ENCODE peak calls at places on chromosomes 2 and 18, in six cellular contexts. One of them, this sample, is unnamed.

GRCh38 chr2:220300806-220301205 is 673.4 kb downstream of the SLC4A3 start:
- DNase-seq in lower lobe of right lung: no peak
- DNase-seq in A549: no peak
- DNase-seq in dorsolateral prefrontal cortex: no peak
- DNase-seq in keratinocyte: no peak
- DNase-seq in adrenal gland: no peak
- DNase-seq in this sample: no peak

GRCh38 chr2:236748801-236749200 is 179.2 kb downstream of the ACKR3 start:
- DNase-seq in A549: no peak
- DNase-seq in adrenal gland: no peak
- DNase-seq in dorsolateral prefrontal cortex: no peak
- DNase-seq in lower lobe of right lung: peak; percentile 59
- DNase-seq in keratinocyte: no peak
- DNase-seq in this sample: no peak

GRCh38 chr2:207255565-207255964 is 89.8 kb upstream of the KLF7 start:
- DNase-seq in dorsolateral prefrontal cortex: peak; percentile 60
- DNase-seq in keratinocyte: no peak
- DNase-seq in adrenal gland: no peak
- DNase-seq in lower lobe of right lung: no peak
- DNase-seq in A549: no peak
- DNase-seq in this sample: no peak

GRCh38 chr18:21129586-21130216 is 18.1 kb upstream of the ROCK1 start:
- DNase-seq in lower lobe of right lung: no peak
- DNase-seq in dorsolateral prefrontal cortex: no peak
- DNase-seq in A549: no peak
- DNase-seq in adrenal gland: no peak
- DNase-seq in keratinocyte: no peak
- DNase-seq in this sample: no peak

GRCh38 chr2:120262761-120263428 is 10.2 kb downstream of the RALB start:
- DNase-seq in keratinocyte: peak; percentile 61
- DNase-seq in adrenal gland: no peak
- DNase-seq in dorsolateral prefrontal cortex: no peak
- DNase-seq in lower lobe of right lung: no peak
- DNase-seq in A549: no peak
- DNase-seq in this sample: no peak

GRCh38 chr2:82839046-82839445 is 1620.0 kb downstream of the SUCLG1 start:
- DNase-seq in A549: no peak
- DNase-seq in dorsolateral prefrontal cortex: no peak
- DNase-seq in lower lobe of right lung: no peak
- DNase-seq in adrenal gland: no peak
- DNase-seq in keratinocyte: no peak
- DNase-seq in this sample: no peak

GRCh38 chr2:205605638-205606304 is 76.5 kb upstream of the NRP2 start:
- DNase-seq in adrenal gland: no peak
- DNase-seq in A549: no peak
- DNase-seq in lower lobe of right lung: no peak
- DNase-seq in dorsolateral prefrontal cortex: no peak
- DNase-seq in keratinocyte: no peak
- DNase-seq in this sample: no peak

GRCh38 chr18:8662574-8663255 is 42.6 kb upstream of the MTCL1 start:
- DNase-seq in adrenal gland: no peak
- DNase-seq in keratinocyte: no peak
- DNase-seq in lower lobe of right lung: no peak
- DNase-seq in A549: no peak
- DNase-seq in dorsolateral prefrontal cortex: no peak
- DNase-seq in this sample: no peak

GRCh38 chr18:78073275-78073674 is 823.6 kb downstream of the GALR1 start:
- DNase-seq in dorsolateral prefrontal cortex: no peak
- DNase-seq in adrenal gland: no peak
- DNase-seq in keratinocyte: no peak
- DNase-seq in lower lobe of right lung: no peak
- DNase-seq in A549: no peak
- DNase-seq in this sample: no peak
- TF ChIP-seq CTCF in dorsolateral prefrontal cortex: peak; percentile 70
- TF ChIP-seq CTCF in adrenal gland: peak; percentile 6
- TF ChIP-seq CTCF in keratinocyte: no peak
- TF ChIP-seq CTCF in lower lobe of right lung: peak; percentile 19
- TF ChIP-seq CTCF in A549: no peak
- TF ChIP-seq CTCF in this sample: peak; percentile 12

GRCh38 chr2:59947220-59947619 is 606.2 kb downstream of the BCL11A start:
- DNase-seq in lower lobe of right lung: no peak
- DNase-seq in dorsolateral prefrontal cortex: no peak
- DNase-seq in A549: no peak
- DNase-seq in adrenal gland: no peak
- DNase-seq in keratinocyte: no peak
- DNase-seq in this sample: no peak
- H3K4me3 ChIP-seq in lower lobe of right lung: no peak overlapping the region
- H3K4me3 ChIP-seq in dorsolateral prefrontal cortex: no peak overlapping the region
- H3K4me3 ChIP-seq in A549: no peak overlapping the region
- H3K4me3 ChIP-seq in adrenal gland: no peak overlapping the region
- H3K4me3 ChIP-seq in keratinocyte: no peak overlapping the region
- H3K4me3 ChIP-seq in this sample: no peak overlapping the region

DNA sequence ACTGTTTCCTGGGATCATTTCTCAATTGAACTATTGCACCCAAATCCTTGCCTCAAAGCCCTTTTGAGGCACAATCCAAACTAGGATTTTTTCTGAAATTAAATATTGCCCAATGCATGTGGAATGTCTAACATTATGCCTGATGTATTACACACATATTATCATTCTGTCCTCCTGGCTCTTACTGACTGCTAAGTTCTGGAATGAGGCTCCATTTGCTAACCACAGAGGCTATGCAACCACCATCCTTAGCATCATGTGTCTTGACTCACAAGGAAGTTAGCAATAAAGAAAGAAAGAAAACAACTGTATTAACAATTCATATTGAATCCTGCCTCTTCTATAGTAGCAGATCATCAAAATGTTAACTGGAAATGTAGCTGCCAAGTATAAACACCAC is 1142.7 kb downstream of the CNTNAP5 start:
- DNase-seq in A549: no peak
- DNase-seq in adrenal gland: no peak
- DNase-seq in lower lobe of right lung: no peak
- DNase-seq in keratinocyte: no peak
- DNase-seq in dorsolateral prefrontal cortex: no peak
- DNase-seq in this sample: no peak
- H3K27ac ChIP-seq in A549: no peak overlapping the region
- H3K27ac ChIP-seq in adrenal gland: no peak overlapping the region
- H3K27ac ChIP-seq in lower lobe of right lung: no peak overlapping the region
- H3K27ac ChIP-seq in keratinocyte: no peak overlapping the region
- H3K27ac ChIP-seq in dorsolateral prefrontal cortex: no peak overlapping the region
- H3K27ac ChIP-seq in this sample: no peak overlapping the region

GRCh38 chr2:74474481-74474880 is 2.0 kb upstream of the MRPL53 start:
- DNase-seq in adrenal gland: no peak
- DNase-seq in keratinocyte: no peak
- DNase-seq in dorsolateral prefrontal cortex: no peak
- DNase-seq in A549: no peak
- DNase-seq in lower lobe of right lung: no peak
- DNase-seq in this sample: no peak

GRCh38 chr2:74472086-74472944 is at the start of gene MRPL53:
- DNase-seq in keratinocyte: no peak
- DNase-seq in adrenal gland: peak; percentile 95
- DNase-seq in dorsolateral prefrontal cortex: peak; percentile 96
- DNase-seq in lower lobe of right lung: peak; percentile 95
- DNase-seq in A549: peak; percentile 98
- DNase-seq in this sample: peak; percentile 93

GRCh38 chr2:74471332-74472065 is 981 bp downstream of the MRPL53 start:
- DNase-seq in A549: no peak
- DNase-seq in adrenal gland: no peak
- DNase-seq in keratinocyte: no peak
- DNase-seq in lower lobe of right lung: no peak
- DNase-seq in dorsolateral prefrontal cortex: no peak
- DNase-seq in this sample: no peak

GRCh38 chr2:74472945-74473258 is 422 bp upstream of the MRPL53 start:
- DNase-seq in adrenal gland: no peak
- DNase-seq in lower lobe of right lung: no peak
- DNase-seq in A549: no peak
- DNase-seq in keratinocyte: no peak
- DNase-seq in dorsolateral prefrontal cortex: no peak
- DNase-seq in this sample: no peak

GRCh38 chr2:74474899-74475298 is 2.4 kb upstream of the MRPL53 start:
- DNase-seq in dorsolateral prefrontal cortex: no peak
- DNase-seq in adrenal gland: no peak
- DNase-seq in keratinocyte: no peak
- DNase-seq in A549: peak; percentile 44
- DNase-seq in lower lobe of right lung: no peak
- DNase-seq in this sample: no peak
- TF ChIP-seq CTCF in dorsolateral prefrontal cortex: no peak
- TF ChIP-seq CTCF in adrenal gland: no peak
- TF ChIP-seq CTCF in keratinocyte: peak; percentile 51
- TF ChIP-seq CTCF in A549: peak; percentile 17
- TF ChIP-seq CTCF in lower lobe of right lung: no peak
- TF ChIP-seq CTCF in this sample: no peak

GRCh38 chr2:5373200-5373599 is 319.0 kb upstream of the SOX11 start:
- DNase-seq in adrenal gland: no peak
- DNase-seq in A549: no peak
- DNase-seq in dorsolateral prefrontal cortex: no peak
- DNase-seq in lower lobe of right lung: no peak
- DNase-seq in keratinocyte: no peak
- DNase-seq in this sample: no peak
- H3K4me3 ChIP-seq in adrenal gland: no peak overlapping the region
- H3K4me3 ChIP-seq in A549: no peak overlapping the region
- H3K4me3 ChIP-seq in dorsolateral prefrontal cortex: no peak overlapping the region
- H3K4me3 ChIP-seq in lower lobe of right lung: no peak overlapping the region
- H3K4me3 ChIP-seq in keratinocyte: no peak overlapping the region
- H3K4me3 ChIP-seq in this sample: no peak overlapping the region

DNA sequence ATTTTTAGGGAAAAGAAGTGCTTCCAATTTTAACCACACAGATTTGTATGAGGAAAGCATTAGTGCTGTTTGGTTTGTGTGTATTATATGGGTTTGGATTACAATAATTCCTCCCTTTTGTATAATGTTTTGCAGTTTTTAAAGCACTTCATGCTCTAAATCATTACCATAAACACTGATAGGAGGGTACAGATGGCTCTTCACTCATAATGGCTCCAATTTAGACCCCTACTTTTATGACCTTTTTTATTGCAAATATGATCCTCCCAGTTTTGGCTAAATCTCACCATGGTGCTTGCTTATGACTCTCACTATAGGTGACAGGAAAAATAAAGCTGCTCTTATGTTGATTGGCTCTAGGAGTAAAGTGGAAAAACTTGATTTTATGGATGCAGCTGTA is 23.8 kb upstream of the TMEM17 start:
- DNase-seq in lower lobe of right lung: no peak
- DNase-seq in adrenal gland: no peak
- DNase-seq in dorsolateral prefrontal cortex: no peak
- DNase-seq in A549: no peak
- DNase-seq in keratinocyte: no peak
- DNase-seq in this sample: no peak
- H3K27ac ChIP-seq in lower lobe of right lung: no peak overlapping the region
- H3K27ac ChIP-seq in adrenal gland: no peak overlapping the region
- H3K27ac ChIP-seq in dorsolateral prefrontal cortex: no peak overlapping the region
- H3K27ac ChIP-seq in A549: no peak overlapping the region
- H3K27ac ChIP-seq in keratinocyte: no peak overlapping the region
- H3K27ac ChIP-seq in this sample: peak overlapping the region; percentile 59

DNA sequence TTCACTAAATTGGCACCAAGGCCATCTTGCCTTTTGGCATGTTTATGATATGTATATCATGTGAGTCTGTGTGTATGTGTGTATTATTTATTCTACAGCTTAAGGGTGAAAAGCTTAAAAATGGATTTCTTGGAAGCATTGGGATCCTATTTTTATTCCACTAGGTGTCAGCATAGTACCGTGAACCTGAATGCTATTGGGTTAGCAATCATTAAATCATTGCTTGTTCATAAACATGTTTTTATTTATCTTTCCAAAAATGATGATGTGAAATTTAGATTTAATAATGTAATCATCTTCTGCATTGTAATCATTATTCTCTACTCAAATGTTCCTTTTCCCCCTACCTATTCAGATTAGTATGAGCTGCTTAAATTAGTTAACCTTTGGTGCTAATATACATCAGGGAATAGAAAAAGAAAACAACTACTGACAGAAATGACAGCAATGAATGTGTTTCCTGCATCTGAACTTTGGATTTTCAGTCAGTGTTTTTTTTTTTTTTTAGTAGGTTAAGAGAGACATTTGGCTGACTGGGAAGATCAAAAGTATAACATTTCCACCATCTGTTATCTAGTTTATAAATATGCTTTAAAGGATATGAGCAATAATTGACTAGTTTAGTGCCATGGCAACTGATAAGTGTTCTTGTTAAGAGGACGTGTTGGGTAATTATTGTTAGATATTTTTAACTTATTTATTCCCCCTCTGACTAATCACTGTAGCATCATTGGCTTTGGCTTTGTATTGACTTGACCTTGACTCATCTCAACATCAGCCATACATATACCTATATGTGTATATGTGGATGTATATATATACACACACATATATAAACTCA is 14.1 kb upstream of the ZSWIM2 start:
- DNase-seq in lower lobe of right lung: no peak
- DNase-seq in dorsolateral prefrontal cortex: no peak
- DNase-seq in keratinocyte: peak; percentile 7
- DNase-seq in A549: peak; percentile 36
- DNase-seq in adrenal gland: no peak
- DNase-seq in this sample: no peak
- TF ChIP-seq CTCF in lower lobe of right lung: peak; percentile 75
- TF ChIP-seq CTCF in dorsolateral prefrontal cortex: peak; percentile 85
- TF ChIP-seq CTCF in keratinocyte: no peak
- TF ChIP-seq CTCF in A549: peak; percentile 92
- TF ChIP-seq CTCF in adrenal gland: peak; percentile 35
- TF ChIP-seq CTCF in this sample: peak; percentile 61

GRCh38 chr2:64204716-64205115 is 60.5 kb upstream of the PELI1 start:
- DNase-seq in A549: no peak
- DNase-seq in dorsolateral prefrontal cortex: no peak
- DNase-seq in adrenal gland: no peak
- DNase-seq in keratinocyte: no peak
- DNase-seq in lower lobe of right lung: no peak
- DNase-seq in this sample: no peak

GRCh38 chr2:64202206-64202864 is 58.1 kb upstream of the PELI1 start:
- DNase-seq in dorsolateral prefrontal cortex: no peak
- DNase-seq in lower lobe of right lung: no peak
- DNase-seq in adrenal gland: no peak
- DNase-seq in keratinocyte: no peak
- DNase-seq in A549: peak; percentile 68
- DNase-seq in this sample: no peak

GRCh38 chr2:64203131-64204005 is 59.1 kb upstream of the PELI1 start:
- DNase-seq in lower lobe of right lung: no peak
- DNase-seq in dorsolateral prefrontal cortex: no peak
- DNase-seq in adrenal gland: no peak
- DNase-seq in keratinocyte: no peak
- DNase-seq in A549: no peak
- DNase-seq in this sample: no peak

GRCh38 chr2:64205415-64205814 is 61.2 kb upstream of the PELI1 start:
- DNase-seq in lower lobe of right lung: no peak
- DNase-seq in adrenal gland: no peak
- DNase-seq in dorsolateral prefrontal cortex: no peak
- DNase-seq in keratinocyte: no peak
- DNase-seq in A549: no peak
- DNase-seq in this sample: no peak

GRCh38 chr2:64204006-64204632 is 59.9 kb upstream of the PELI1 start:
- DNase-seq in A549: no peak
- DNase-seq in keratinocyte: no peak
- DNase-seq in dorsolateral prefrontal cortex: no peak
- DNase-seq in lower lobe of right lung: peak; percentile 68
- DNase-seq in adrenal gland: no peak
- DNase-seq in this sample: no peak
- H3K4me3 ChIP-seq in A549: no peak overlapping the region
- H3K4me3 ChIP-seq in keratinocyte: no peak overlapping the region
- H3K4me3 ChIP-seq in dorsolateral prefrontal cortex: peak overlapping the region; percentile 39
- H3K4me3 ChIP-seq in lower lobe of right lung: peak overlapping the region; percentile 27
- H3K4me3 ChIP-seq in adrenal gland: no peak overlapping the region
- H3K4me3 ChIP-seq in this sample: peak overlapping the region; percentile 18

This sample was measured in tibial nerve.